ENCODE peak calls at places on chromosomes 16 and 17, in nine cellular contexts. D is CD8-positive, alpha-beta T cell; Z is OCI-LY7; B is sigmoid colon; Y is activated B cell treated with CpG ODN at 0.5 μM for 24 hours; J is heart right ventricle; E is adrenal gland; R is left ventricle myocardium inferior; W is cardiac muscle cell. L is an unnamed sample.

GRCh38 chr16:368388-369158 is 1.8 kb downstream of the MRPL28 start:
- DNase-seq in J (no peak), Z (no peak), R (no peak), W (no peak), D (no peak), Y (no peak), E (no peak), B (peak), L (no peak)

GRCh38 chr17:68807998-68808772 is 147.0 kb downstream of the ABCA8 start:
- DNase-seq in R (no peak), D (no peak), Z (no peak), E (no peak), Y (no peak), J (no peak), W (no peak), B (no peak), L (no peak)

GRCh38 chr17:43620147-43620944 is 41.4 kb downstream of the MEOX1 start:
- DNase-seq in E (no peak), D (no peak), R (no peak), W (no peak), Z (no peak), B (no peak), Y (no peak), J (no peak), L (no peak)

GRCh38 chr17:42751628-42752027 is 6.8 kb upstream of the EZH1 start:
- DNase-seq in B (no peak), W (no peak), Y (no peak), J (no peak), D (no peak), E (no peak), R (no peak), Z (no peak), L (no peak)

GRCh38 chr17:16005641-16006040 is 6.0 kb downstream of the TTC19 start:
- DNase-seq in B (no peak), W (no peak), Z (no peak), E (no peak), Y (no peak), J (no peak), D (no peak), R (no peak), L (no peak)

GRCh38 chr17:46200200-46200599 is 7.0 kb upstream of the KANSL1 start:
- DNase-seq in Y (no peak), B (no peak), E (no peak), D (no peak), R (no peak), W (no peak), Z (no peak), J (no peak), L (no peak)

GRCh38 chr16:57694556-57695377 is at the start of gene DRC7:
- DNase-seq in B (no peak), D (no peak), W (peak), J (peak), Y (peak), R (no peak), E (peak), Z (peak), L (peak)

GRCh38 chr16:88815901-88816589 is 4.3 kb upstream of the APRT start:
- DNase-seq in E (no peak), B (no peak), Z (peak), R (no peak), J (no peak), D (peak), Y (peak), W (peak), L (peak)

GRCh38 chr17:39525801-39526506 is 64.7 kb downstream of the CDK12 start:
- DNase-seq in E (no peak), Z (no peak), R (no peak), W (no peak), D (no peak), J (no peak), B (no peak), Y (no peak), L (no peak)

GRCh38 chr16:35319536-35320192 is 1860.3 kb downstream of the TP53TG3F start:
- DNase-seq in R (no peak), W (no peak), Y (no peak), J (no peak), B (no peak), Z (no peak), D (no peak), E (no peak), L (no peak)

GRCh38 chr17:51860934-51861561 is 297.5 kb downstream of the CA10 start:
- DNase-seq in R (no peak), E (peak), J (no peak), Y (no peak), Z (peak), W (peak), D (no peak), B (no peak), L (peak)

GRCh38 chr16:80277182-80277581 is 263.6 kb upstream of the DYNLRB2 start:
- DNase-seq in E (no peak), R (no peak), W (no peak), B (no peak), D (no peak), J (no peak), Z (no peak), Y (no peak), L (no peak)

GRCh38 chr17:63688396-63689020 is 11.4 kb downstream of the LIMD2 start:
- DNase-seq in D (no peak), W (no peak), E (no peak), J (no peak), Z (no peak), Y (no peak), R (no peak), B (no peak), L (peak)

GRCh38 chr17:64083093-64083492 is 46.9 kb downstream of the ERN1 start:
- DNase-seq in W (no peak), E (no peak), R (no peak), B (no peak), Y (no peak), D (no peak), J (no peak), Z (no peak), L (no peak)

GRCh38 chr17:38752930-38753506 is 477 bp downstream of the PSMB3 start:
- DNase-seq in W (no peak), E (no peak), Y (no peak), Z (no peak), D (no peak), R (no peak), J (no peak), B (no peak), L (no peak)

GRCh38 chr17:5019475-5019956 is 15.7 kb downstream of the SLC52A1 start:
- DNase-seq in R (no peak), D (peak), B (no peak), J (no peak), Y (peak), W (no peak), Z (peak), E (no peak), L (peak)

GRCh38 chr16:87129771-87130170 is 187.4 kb downstream of the C16orf95 start:
- DNase-seq in B (peak), D (no peak), J (no peak), Z (no peak), E (no peak), R (no peak), W (no peak), Y (no peak), L (no peak)

GRCh38 chr16:51490866-51491265 is 339.8 kb upstream of the SALL1 start:
- DNase-seq in Z (no peak), E (no peak), R (no peak), Y (no peak), D (no peak), B (no peak), W (no peak), J (no peak), L (no peak)

GRCh38 chr17:2940352-2940751 is 123.1 kb downstream of the OR1D5 start:
- DNase-seq in W (peak), J (peak), R (peak), D (no peak), Z (no peak), B (peak), Y (no peak), E (peak), L (no peak)

GRCh38 chr16:89006036-89006752 is 29.2 kb upstream of the CBFA2T3 start:
- DNase-seq in E (no peak), W (no peak), Z (no peak), D (no peak), B (peak), J (no peak), Y (no peak), R (no peak), L (no peak)

GRCh38 chr16:25950586-25951201 is 258.9 kb downstream of the HS3ST4 start:
- DNase-seq in D (no peak), Z (no peak), B (no peak), R (no peak), W (no peak), Y (no peak), E (no peak), J (no peak), L (no peak)

GRCh38 chr16:69171325-69172095 is 15.5 kb upstream of the SNTB2 start:
- DNase-seq in J (no peak), Z (no peak), W (no peak), D (no peak), B (no peak), Y (no peak), E (peak), R (no peak), L (no peak)

GRCh38 chr17:19728114-19728495 is 11.7 kb upstream of the SLC47A2 start:
- DNase-seq in B (peak), Z (no peak), Y (no peak), W (peak), J (peak), R (peak), E (peak), D (no peak), L (no peak)

GRCh38 chr16:87451563-87452210 is 41.1 kb downstream of the ZCCHC14 start:
- DNase-seq in Z (no peak), E (no peak), J (no peak), B (peak), W (peak), D (no peak), R (no peak), Y (no peak), L (no peak)

GRCh38 chr16:6356881-6357280 is 975.8 kb upstream of the RBFOX1 start:
- DNase-seq in R (no peak), Y (no peak), D (no peak), Z (no peak), B (no peak), E (no peak), W (no peak), J (no peak), L (no peak)

GRCh38 chr16:11133344-11133921 is 122.6 kb downstream of the SOCS1 start:
- DNase-seq in D (no peak), Z (no peak), R (peak), J (peak), E (peak), B (peak), Y (no peak), W (peak), L (no peak)

GRCh38 chr16:1054660-1055556 is 17.6 kb upstream of the SSTR5 start:
- DNase-seq in B (no peak), W (peak), D (peak), R (peak), E (peak), J (peak), Y (no peak), Z (peak), L (peak)

GRCh38 chr16:75086281-75086680 is 30.3 kb downstream of the LDHD start:
- DNase-seq in B (no peak), D (no peak), Y (no peak), Z (no peak), R (no peak), E (no peak), W (no peak), J (no peak), L (no peak)

GRCh38 chr16:89412811-89413210 is 77.5 kb downstream of the ANKRD11 start:
- DNase-seq in W (peak), E (peak), Y (no peak), B (no peak), R (peak), J (peak), D (no peak), Z (no peak), L (no peak)

GRCh38 chr17:28937044-28937729 is 14.1 kb downstream of the PHF12 start:
- DNase-seq in R (no peak), Z (no peak), D (no peak), E (no peak), W (no peak), B (no peak), Y (no peak), J (no peak), L (no peak)

GRCh38 chr16:75501359-75501758 is 6.1 kb upstream of the CHST6 start:
- DNase-seq in R (no peak), W (no peak), E (no peak), D (no peak), B (no peak), Z (no peak), Y (no peak), J (no peak), L (no peak)

GRCh38 chr16:67092227-67092626 is 17.5 kb upstream of the PHAF1 start:
- DNase-seq in E (no peak), B (no peak), J (no peak), R (no peak), W (no peak), Z (no peak), Y (no peak), D (no peak), L (no peak)

GRCh38 chr17:73401911-73402310 is 90.1 kb upstream of the CDC42EP4 start:
- DNase-seq in W (peak), E (peak), Y (no peak), J (peak), D (no peak), B (no peak), R (peak), Z (no peak), L (no peak)

GRCh38 chr16:81224836-81225235 is 13.7 kb upstream of the BCO1 start:
- DNase-seq in Y (no peak), R (no peak), B (no peak), D (no peak), Z (no peak), J (no peak), W (no peak), E (no peak), L (no peak)

GRCh38 chr17:55416470-55417052 is 5.1 kb downstream of the MMD start:
- DNase-seq in E (no peak), Y (no peak), Z (no peak), R (no peak), B (no peak), W (peak), J (no peak), D (no peak), L (no peak)

GRCh38 chr16:29198731-29199521 is 207.6 kb downstream of the NPIPB11 start:
- DNase-seq in Y (peak), B (peak), Z (no peak), R (no peak), W (no peak), J (no peak), D (no peak), E (peak), L (no peak)

GRCh38 chr17:81690066-81690465 is 6.3 kb downstream of the HGS start:
- DNase-seq in B (no peak), J (no peak), Z (no peak), W (no peak), R (no peak), E (no peak), Y (no peak), D (no peak), L (no peak)

GRCh38 chr16:4489030-4489429 is 12.8 kb downstream of the HMOX2 start:
- DNase-seq in Z (no peak), B (no peak), Y (no peak), J (no peak), E (no peak), R (no peak), D (no peak), W (no peak), L (no peak)

GRCh38 chr16:57471852-57472664 is 9.6 kb downstream of the POLR2C start:
- DNase-seq in Z (no peak), W (peak), D (peak), J (no peak), Y (no peak), R (no peak), E (no peak), B (no peak), L (no peak)

DNA sequence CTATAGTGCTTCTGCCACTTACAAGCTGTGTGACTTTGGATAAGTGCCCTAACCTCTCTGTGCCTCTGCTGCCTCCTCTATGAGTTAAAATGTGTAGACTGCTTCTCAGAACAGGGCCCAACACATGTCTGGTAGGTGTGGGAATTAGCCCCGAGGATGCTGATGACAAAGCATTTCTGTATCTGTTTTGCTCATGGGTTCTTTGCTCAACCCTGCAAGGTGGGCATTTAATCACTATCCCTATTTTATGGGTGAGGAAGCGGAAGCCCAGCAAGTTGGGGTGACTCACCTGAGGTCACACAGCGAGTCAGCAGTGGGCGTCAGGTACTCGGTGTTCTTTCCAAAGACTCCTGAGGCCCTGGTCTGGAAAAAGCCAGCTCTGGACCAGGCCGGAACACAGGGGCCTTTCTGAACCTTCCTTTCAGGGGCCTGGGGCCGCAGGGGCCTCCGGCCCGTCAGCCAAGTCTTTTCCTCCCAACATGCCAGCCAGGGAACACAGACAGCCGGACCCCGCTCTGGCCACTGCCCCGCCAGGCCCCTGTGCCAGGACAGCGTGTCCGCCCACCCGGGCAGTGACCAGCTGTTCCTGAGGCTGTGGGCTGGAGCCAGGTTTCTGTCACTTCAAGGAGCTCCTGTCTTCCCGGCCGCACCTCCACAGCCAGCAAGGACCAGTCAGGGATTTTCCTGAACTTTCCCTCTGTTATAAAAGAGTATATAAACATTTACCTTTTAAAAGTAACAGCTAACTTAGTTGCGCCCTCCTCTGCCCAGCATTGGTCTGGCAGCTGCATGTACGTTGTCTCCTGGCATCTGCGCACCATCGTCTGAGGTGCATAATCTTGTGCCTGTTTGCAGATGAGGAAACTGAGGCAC is 62.5 kb downstream of the SREBF1 start:
- DNase-seq in R (peak), E (peak), D (no peak), B (peak), Y (no peak), Z (no peak), W (no peak), J (no peak), L (no peak)
- TF ChIP-seq CTCF in R (peak), E (peak), D (no peak), B (peak), Y (no peak), Z (peak), W (peak), J (peak), L (peak)

DNA sequence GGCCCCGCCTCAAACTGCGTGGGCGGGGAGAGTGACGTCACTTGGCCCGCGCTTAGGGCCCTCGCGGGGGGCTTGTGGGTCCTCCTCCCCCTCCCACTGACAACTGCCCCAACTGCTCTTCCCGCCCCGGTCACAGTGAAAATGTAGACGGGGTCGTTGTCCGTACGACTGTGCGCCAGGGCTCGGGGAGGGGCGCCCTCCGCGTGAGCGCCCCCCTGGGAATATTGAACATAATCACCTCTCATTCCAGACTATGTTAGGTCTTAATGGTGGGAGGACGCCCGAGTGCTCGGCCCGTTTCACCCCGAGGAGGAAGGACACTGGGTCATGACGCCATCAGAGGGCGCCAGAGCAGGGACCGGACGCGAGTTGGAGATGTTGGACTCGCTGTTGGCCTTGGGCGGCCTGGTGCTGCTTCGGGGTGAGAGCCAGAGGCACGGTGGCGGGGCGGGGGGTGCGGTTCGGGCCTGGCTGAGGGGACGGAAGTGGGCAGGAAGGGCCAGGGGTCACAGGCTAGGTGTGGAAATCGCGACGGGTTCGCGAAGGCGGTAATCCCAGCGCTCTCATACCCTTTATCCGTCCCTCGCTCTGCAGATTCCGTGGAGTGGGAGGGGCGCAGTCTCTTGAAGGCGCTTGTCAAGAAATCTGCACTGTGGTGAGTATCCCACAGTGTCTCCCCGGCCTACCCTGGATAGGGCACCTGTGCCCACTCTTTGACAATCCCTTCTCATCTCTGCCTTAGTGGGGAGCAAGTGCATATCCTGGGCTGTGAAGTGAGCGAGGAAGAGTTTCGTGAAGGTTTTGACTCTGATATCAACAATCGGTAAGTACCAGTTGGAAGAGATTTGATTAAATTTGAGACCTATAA is at the start of gene ELP5:
- DNase-seq in E (peak), Y (no peak), D (peak), R (peak), J (peak), Z (peak), B (peak), W (peak), L (peak)
- TF ChIP-seq CTCF in E (no peak), Y (no peak), D (no peak), R (peak), J (peak), Z (peak), B (no peak), W (peak), L (peak)

GRCh38 chr16:8257561-8257960 is 332.8 kb downstream of the TMEM114 start:
- DNase-seq in E (no peak), Y (no peak), J (no peak), W (no peak), B (no peak), Z (no peak), D (no peak), R (no peak), L (no peak)

GRCh38 chr16:8254425-8254824 is 335.9 kb downstream of the TMEM114 start:
- DNase-seq in R (no peak), Y (no peak), W (no peak), B (no peak), E (no peak), Z (no peak), D (no peak), J (no peak), L (no peak)

GRCh38 chr16:8253718-8254117 is 336.6 kb downstream of the TMEM114 start:
- DNase-seq in E (no peak), W (no peak), J (no peak), Z (no peak), Y (no peak), R (no peak), D (no peak), B (no peak), L (no peak)

GRCh38 chr16:8251298-8251697 is 339.0 kb downstream of the TMEM114 start:
- DNase-seq in J (no peak), Y (no peak), W (no peak), B (no peak), R (no peak), D (no peak), E (no peak), Z (no peak), L (no peak)

GRCh38 chr16:8251727-8252126 is 338.6 kb downstream of the TMEM114 start:
- DNase-seq in R (no peak), Y (no peak), Z (no peak), B (no peak), E (no peak), W (no peak), D (no peak), J (no peak), L (no peak)
- TF ChIP-seq CTCF in R (no peak), Y (no peak), Z (no peak), B (no peak), E (no peak), W (no peak), D (no peak), J (no peak), L (no peak)

GRCh38 chr17:45016823-45017222 is 34.6 kb downstream of the DCAKD start:
- DNase-seq in W (no peak), J (no peak), E (no peak), R (no peak), B (no peak), Y (no peak), Z (peak), D (no peak), L (no peak)
- TF ChIP-seq CTCF in W (peak), J (no peak), E (peak), R (no peak), B (no peak), Y (no peak), Z (peak), D (no peak), L (peak)

GRCh38 chr16:65825191-65825856 is 541.2 kb upstream of the CDH5 start:
- DNase-seq in D (no peak), E (no peak), B (no peak), W (no peak), Y (no peak), Z (no peak), R (no peak), J (no peak), L (no peak)
- TF ChIP-seq CTCF in D (no peak), E (no peak), B (no peak), W (no peak), Y (no peak), Z (no peak), R (no peak), J (no peak), L (no peak)

L was measured in GM13977.